ENCODE peak calls at places on chromosomes 3 and 15, in five cellular contexts. P is GM10248, C is neural crest cell, Z is A673, X is nephron progenitor cell. S is an unnamed sample.

GRCh38 chr3:100245932-100246331 is 14.9 kb upstream of the TBC1D23 start:
- DNase-seq in P (no peak), C (no peak), Z (peak; percentile 5), X (no peak), S (no peak)

GRCh38 chr3:42844815-42845214 is 30.9 kb downstream of the CYP8B1 start:
- DNase-seq in P (no peak), C (no peak), Z (no peak), X (no peak), S (no peak)

GRCh38 chr3:4587061-4587837 is 94.1 kb downstream of the ITPR1 start:
- DNase-seq in P (no peak), C (no peak), Z (no peak), X (no peak), S (no peak)

GRCh38 chr3:82558081-82558480 is 796.6 kb upstream of the GBE1 start:
- DNase-seq in P (no peak), C (no peak), Z (no peak), X (no peak), S (no peak)

GRCh38 chr15:88792342-88793282 is 10.6 kb upstream of the ACAN start:
- DNase-seq in P (no peak), C (no peak), Z (no peak), X (no peak), S (no peak)

GRCh38 chr15:56205061-56205876 is 38.4 kb downstream of the RFX7 start:
- DNase-seq in P (no peak), C (no peak), Z (no peak), X (no peak), S (no peak)

GRCh38 chr3:190229632-190230424 is 92.4 kb downstream of the CLDN1 start:
- DNase-seq in P (no peak), C (no peak), Z (peak; percentile 10), X (no peak), S (no peak)

GRCh38 chr15:73752817-73753214 is 335 bp downstream of the INSYN1 start:
- DNase-seq in P (no peak), C (peak; percentile 27), Z (peak; percentile 25), X (peak; percentile 65), S (peak; percentile 62)

GRCh38 chr15:95371664-95372063 is 958.8 kb upstream of the NR2F2 start:
- DNase-seq in P (no peak), C (no peak), Z (no peak), X (no peak), S (no peak)

GRCh38 chr3:151443583-151443982 is 17.3 kb downstream of the IGSF10 start:
- DNase-seq in P (no peak), C (no peak), Z (peak; percentile 24), X (peak; percentile 73), S (no peak)

GRCh38 chr3:185549651-185550111 is 2.7 kb downstream of the LIPH start:
- DNase-seq in P (no peak), C (no peak), Z (peak; percentile 50), X (no peak), S (no peak)

GRCh38 chr3:385151-385550 is 188.6 kb downstream of the CHL1 start:
- DNase-seq in P (no peak), C (no peak), Z (peak; percentile 73), X (no peak), S (no peak)

GRCh38 chr15:28098766-28099554 is at the start of gene OCA2:
- DNase-seq in P (no peak), C (peak; percentile 68), Z (peak; percentile 75), X (peak; percentile 98), S (peak; percentile 88)

GRCh38 chr3:66518644-66519043 is 17.8 kb upstream of the LRIG1 start:
- DNase-seq in P (no peak), C (no peak), Z (no peak), X (no peak), S (no peak)

GRCh38 chr15:51229907-51230328 is 108.5 kb downstream of the CYP19A1 start:
- DNase-seq in P (peak; percentile 33), C (peak; percentile 1), Z (peak; percentile 51), X (no peak), S (no peak)

GRCh38 chr15:22892333-22892732 is 53.9 kb downstream of the NIPA2 start:
- DNase-seq in P (no peak), C (no peak), Z (no peak), X (no peak), S (no peak)

GRCh38 chr15:40306908-40307307 is 827 bp downstream of the PLCB2 start:
- DNase-seq in P (no peak), C (no peak), Z (no peak), X (no peak), S (no peak)

GRCh38 chr3:132624790-132625189 is 27.7 kb downstream of the ACKR4 start:
- DNase-seq in P (no peak), C (no peak), Z (no peak), X (no peak), S (no peak)

GRCh38 chr3:29850641-29851040 is 569.8 kb downstream of the RBMS3 start:
- DNase-seq in P (no peak), C (no peak), Z (no peak), X (no peak), S (no peak)

GRCh38 chr15:22786868-22787698 is 639 bp downstream of the NIPA1 start:
- DNase-seq in P (no peak), C (peak; percentile 20), Z (peak; percentile 39), X (peak; percentile 48), S (peak; percentile 44)

GRCh38 chr3:83216919-83217594 is 1455.6 kb upstream of the GBE1 start:
- DNase-seq in P (no peak), C (no peak), Z (no peak), X (no peak), S (no peak)

DNA sequence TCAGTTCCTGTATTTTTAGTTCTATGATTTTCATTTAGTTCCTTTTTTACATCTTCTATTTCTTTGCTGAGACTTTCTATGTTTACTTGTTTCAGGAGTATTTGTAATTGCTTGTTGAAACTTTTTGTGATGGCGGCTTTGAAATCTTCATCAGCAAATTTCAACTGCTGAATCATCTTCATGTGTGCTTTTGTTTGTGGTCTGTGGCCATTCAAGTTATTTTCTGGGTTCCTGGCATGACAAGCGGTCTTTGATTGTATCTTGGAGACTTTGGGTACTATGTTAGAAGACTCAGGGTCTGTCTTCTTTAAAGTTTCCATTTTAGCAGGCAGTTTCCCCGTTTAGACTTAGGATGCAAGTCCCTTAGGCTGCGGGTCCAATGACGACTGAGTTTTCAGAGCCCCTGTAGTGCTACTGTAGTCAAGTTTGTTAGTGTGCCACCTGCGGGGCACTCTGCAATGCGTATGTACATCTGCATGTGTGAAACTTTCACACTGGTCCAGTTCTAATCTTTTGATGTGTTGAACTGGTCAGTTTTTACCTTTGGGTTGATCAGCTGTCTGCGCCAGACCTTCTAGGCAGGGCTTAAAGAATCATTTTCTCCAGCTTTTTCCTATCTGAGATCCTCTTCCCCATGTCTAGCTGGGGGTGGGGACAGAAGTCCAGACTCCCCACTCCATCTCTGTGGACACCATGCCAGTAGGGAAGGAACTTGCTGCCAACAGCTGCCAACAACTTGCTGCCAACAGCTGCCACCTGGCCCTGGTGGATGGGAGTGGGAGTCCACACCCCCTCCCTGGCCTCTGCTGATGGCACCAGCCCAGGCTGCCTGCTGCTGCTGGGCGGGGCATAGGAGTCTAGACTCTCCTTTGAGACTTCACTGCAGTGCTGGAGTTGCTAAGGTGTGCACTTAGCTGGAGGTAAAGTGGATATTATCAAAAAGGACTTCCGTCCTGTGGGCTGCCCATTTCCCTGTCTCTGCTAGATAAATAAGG is 190.9 kb downstream of the TJP1 start:
- DNase-seq in P (no peak), C (no peak), Z (no peak), X (no peak), S (no peak)
- TF ChIP-seq CTCF in P (no peak), C (no peak), Z (no peak), X (no peak), S (no peak)

GRCh38 chr15:100111103-100112060 is 230.4 kb downstream of the ADAMTS17 start:
- DNase-seq in P (no peak), C (no peak), Z (peak; percentile 38), X (no peak), S (no peak)
- TF ChIP-seq CTCF in P (no peak), C (no peak), Z (no peak), X (no peak), S (no peak)

DNA sequence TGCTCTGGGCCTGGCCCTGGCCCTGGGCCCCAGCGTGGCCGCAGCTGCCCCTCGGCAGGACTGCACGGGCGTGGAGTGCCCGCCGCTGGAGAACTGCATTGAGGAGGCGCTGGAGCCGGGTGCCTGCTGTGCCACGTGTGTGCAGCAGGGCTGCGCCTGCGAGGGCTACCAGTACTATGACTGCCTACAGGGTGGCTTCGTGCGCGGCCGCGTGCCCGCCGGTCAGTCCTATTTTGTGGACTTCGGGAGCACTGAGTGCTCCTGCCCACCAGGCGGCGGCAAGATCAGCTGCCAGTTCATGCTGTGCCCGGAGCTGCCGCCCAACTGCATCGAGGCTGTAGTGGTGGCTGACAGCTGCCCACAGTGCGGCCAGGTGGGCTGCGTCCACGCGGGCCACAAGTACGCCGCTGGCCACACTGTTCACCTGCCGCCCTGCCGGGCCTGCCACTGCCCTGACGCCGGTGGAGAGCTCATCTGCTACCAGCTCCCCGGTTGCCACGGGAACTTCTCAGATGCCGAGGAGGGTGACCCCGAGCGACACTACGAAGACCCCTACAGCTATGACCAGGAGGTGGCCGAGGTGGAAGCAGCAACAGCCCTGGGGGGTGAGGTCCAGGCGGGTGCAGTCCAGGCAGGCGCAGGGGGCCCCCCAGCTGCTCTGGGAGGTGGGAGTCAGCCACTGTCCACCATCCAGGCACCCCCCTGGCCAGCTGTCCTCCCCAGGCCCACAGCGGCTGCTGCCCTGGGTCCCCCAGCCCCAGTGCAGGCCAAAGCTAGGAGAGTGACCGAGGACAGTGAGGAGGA is 21.7 kb downstream of the FBLN2 start:
- DNase-seq in P (no peak), C (no peak), Z (no peak), X (no peak), S (no peak)
- TF ChIP-seq CTCF in P (no peak), C (no peak), Z (no peak), X (no peak), S (no peak)

GRCh38 chr3:14273886-14274517 is 95.4 kb downstream of the LSM3 start:
- DNase-seq in P (no peak), C (no peak), Z (no peak), X (no peak), S (no peak)

GRCh38 chr3:14274537-14274936 is 95.9 kb downstream of the LSM3 start:
- DNase-seq in P (no peak), C (no peak), Z (peak; percentile 25), X (no peak), S (no peak)

GRCh38 chr3:14277557-14277956 is 98.9 kb downstream of the LSM3 start:
- DNase-seq in P (no peak), C (no peak), Z (no peak), X (no peak), S (no peak)

GRCh38 chr3:14275962-14276909 is 97.6 kb downstream of the LSM3 start:
- DNase-seq in P (no peak), C (no peak), Z (no peak), X (no peak), S (no peak)

DNA sequence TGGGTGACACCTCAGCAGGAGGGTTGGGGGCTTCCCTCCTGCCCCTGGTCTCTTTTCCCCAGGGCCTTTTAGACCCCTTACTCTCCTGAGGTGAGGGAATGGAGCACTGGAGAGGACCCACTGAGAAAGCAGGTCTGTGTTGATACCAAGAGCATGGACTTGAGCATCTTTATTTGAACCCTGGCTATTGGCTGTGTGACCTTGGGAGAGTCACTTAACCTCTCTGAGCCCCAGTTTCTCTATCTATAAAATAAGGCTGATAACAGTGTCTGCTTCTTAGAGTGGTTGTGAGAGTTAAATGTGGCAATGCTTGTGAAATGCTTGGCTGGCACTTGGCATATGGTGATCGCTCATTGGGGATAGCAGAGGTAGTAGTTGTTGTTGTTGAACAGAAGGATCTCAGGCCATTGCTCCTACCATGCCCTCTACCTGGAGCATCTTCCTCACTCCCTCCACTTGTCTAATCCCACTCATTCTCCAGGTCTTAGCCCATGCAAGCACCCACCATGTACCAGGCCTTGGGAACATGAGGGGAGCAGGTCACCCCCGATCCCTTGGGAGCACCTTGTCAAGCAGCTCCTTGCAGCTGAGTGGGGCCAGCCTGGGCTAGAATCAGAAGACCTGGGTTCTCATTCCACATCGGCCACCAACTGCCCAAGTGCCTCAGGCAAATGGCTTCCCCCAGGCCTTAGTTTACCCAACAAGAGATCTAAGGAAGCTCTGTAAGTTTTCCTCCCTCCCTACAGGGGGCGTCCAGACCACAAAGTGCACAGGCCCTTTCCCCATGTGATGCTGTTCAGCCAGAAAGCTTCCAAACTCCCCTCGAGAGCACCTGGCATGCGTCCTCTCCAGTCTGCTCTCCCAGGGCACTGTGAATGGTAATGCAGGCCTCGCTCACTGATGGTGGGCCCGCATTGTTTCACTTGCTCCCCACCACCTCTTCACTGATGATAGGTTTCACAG is 96.7 kb downstream of the LSM3 start:
- DNase-seq in P (no peak), C (no peak), Z (peak; percentile 30), X (no peak), S (no peak)
- TF ChIP-seq CTCF in P (peak; percentile 17), C (peak; percentile 38), Z (peak; percentile 55), X (no peak), S (peak; percentile 35)

S was measured in glutamatergic neuron.